ENCODE peak calls at places on chromosome 3, in five cellular contexts. L is AG10803, X is cardiac fibroblast, M is astrocyte of the spinal cord, V is AG09309. I is an unnamed sample.

GRCh38 chr3:52874160-52874701 is 23.1 kb downstream of the STIMATE start:
- DNase-seq in V (no peak), L (no peak), X (no peak), M (no peak), I (no peak)

GRCh38 chr3:127817331-127817821 is 4.9 kb downstream of the MGLL start:
- DNase-seq in L (peak), X (peak), M (peak), V (no peak), I (peak)

GRCh38 chr3:113285741-113286140 is 74.4 kb downstream of the BOC start:
- DNase-seq in M (no peak), L (peak), V (no peak), X (no peak), I (no peak)

GRCh38 chr3:51397389-51397788 is 6.3 kb downstream of the RBM15B start:
- DNase-seq in L (no peak), M (no peak), V (no peak), X (no peak), I (no peak)

GRCh38 chr3:177724020-177724638 is 526.8 kb upstream of the TBL1XR1 start:
- DNase-seq in L (no peak), V (no peak), X (peak), M (no peak), I (peak)

GRCh38 chr3:99789322-99789721 is 28.3 kb upstream of the CMSS1 start:
- DNase-seq in M (peak), L (peak), V (peak), X (peak), I (peak)

GRCh38 chr3:132180337-132180791 is 136.8 kb upstream of the ACP3 start:
- DNase-seq in L (peak), X (peak), M (peak), V (peak), I (no peak)

GRCh38 chr3:52393131-52393807 is 51.6 kb downstream of the SEMA3G start:
- DNase-seq in M (no peak), L (no peak), V (no peak), X (no peak), I (no peak)

GRCh38 chr3:113264249-113264648 is 52.9 kb downstream of the BOC start:
- DNase-seq in V (no peak), X (no peak), L (no peak), M (no peak), I (no peak)

GRCh38 chr3:176584413-176585176 is 612.7 kb downstream of the TBL1XR1 start:
- DNase-seq in L (peak), M (peak), V (peak), X (peak), I (no peak)

GRCh38 chr3:178709047-178709446 is 172.8 kb downstream of the KCNMB2 start:
- DNase-seq in X (no peak), M (peak), L (no peak), V (no peak), I (no peak)

GRCh38 chr3:197380786-197381185 is 82.4 kb upstream of the DLG1 start:
- DNase-seq in M (peak), L (no peak), V (no peak), X (no peak), I (no peak)

GRCh38 chr3:195068045-195068444 is 202.9 kb downstream of the XXYLT1 start:
- DNase-seq in V (no peak), M (peak), L (no peak), X (peak), I (no peak)

GRCh38 chr3:172461530-172462138 is 13.4 kb upstream of the GHSR start:
- DNase-seq in M (peak), V (no peak), L (peak), X (peak), I (no peak)

GRCh38 chr3:31610700-31611275 is 78.1 kb downstream of the STT3B start:
- DNase-seq in M (peak), L (peak), X (peak), V (peak), I (no peak)

GRCh38 chr3:184911570-184911969 is 99.6 kb downstream of the VPS8 start:
- DNase-seq in V (no peak), X (no peak), M (no peak), L (no peak), I (no peak)

GRCh38 chr3:133568294-133569014 is 5.0 kb upstream of the CDV3 start:
- DNase-seq in X (peak), L (peak), M (peak), V (peak), I (peak)

GRCh38 chr3:148077951-148078350 is 619.8 kb upstream of the AGTR1 start:
- DNase-seq in X (no peak), L (no peak), M (no peak), V (no peak), I (no peak)

GRCh38 chr3:70811880-70812279 is 499.4 kb upstream of the MDFIC2 start:
- DNase-seq in X (peak), M (peak), V (peak), L (peak), I (no peak)

GRCh38 chr3:153252963-153253362 is 90.9 kb downstream of the RAP2B start:
- DNase-seq in L (no peak), X (peak), V (no peak), M (peak), I (no peak)

GRCh38 chr3:185270956-185271332 is 17.1 kb upstream of the EHHADH start:
- DNase-seq in L (no peak), V (no peak), X (no peak), M (no peak), I (no peak)

GRCh38 chr3:144270100-144270499 is 298.5 kb downstream of the DIPK2A start:
- DNase-seq in X (no peak), V (no peak), L (no peak), M (no peak), I (no peak)

GRCh38 chr3:127677541-127678314 is 5.0 kb downstream of the ABTB1 start:
- DNase-seq in M (no peak), X (no peak), V (no peak), L (no peak), I (no peak)

GRCh38 chr3:138834359-138835176 is at the start of gene PIK3CB:
- DNase-seq in L (peak), M (peak), V (no peak), X (peak), I (peak)

GRCh38 chr3:57820479-57820878 is 64.4 kb downstream of the SLMAP start:
- DNase-seq in M (no peak), L (no peak), X (no peak), V (no peak), I (no peak)

GRCh38 chr3:59566481-59566975 is 516.7 kb upstream of the CFAP20DC start:
- DNase-seq in X (no peak), M (no peak), L (no peak), V (no peak), I (no peak)

DNA sequence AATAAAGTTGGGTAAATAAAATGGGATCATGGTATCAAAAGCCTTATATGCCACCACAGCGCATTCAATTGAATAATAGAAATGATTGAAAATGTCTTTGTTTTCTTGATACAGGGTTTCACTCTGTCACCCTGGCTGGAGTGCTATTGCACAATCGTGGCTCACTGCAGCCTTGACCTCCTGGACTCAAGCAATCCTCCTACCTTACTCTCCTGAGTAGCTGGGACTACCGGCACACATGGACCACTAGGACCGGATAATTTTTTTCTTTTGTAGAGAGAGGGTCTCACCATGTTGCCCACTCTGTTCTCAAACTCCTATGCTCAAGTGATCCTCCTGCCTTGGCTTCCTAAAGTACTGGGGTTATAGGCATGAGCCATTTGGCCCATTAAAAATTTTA is 33.8 kb upstream of the BBX start:
- DNase-seq in M (no peak), X (peak), L (no peak), V (no peak), I (no peak)
- H3K4me3 ChIP-seq in M (no peak), X (no peak), L (no peak), V (no peak), I (no peak)

GRCh38 chr3:141686477-141687280 is 51.4 kb upstream of the RNF7 start:
- DNase-seq in M (peak), X (peak), V (peak), L (peak), I (peak)
- H3K4me3 ChIP-seq in M (peak), X (peak), V (peak), L (peak), I (peak)

DNA sequence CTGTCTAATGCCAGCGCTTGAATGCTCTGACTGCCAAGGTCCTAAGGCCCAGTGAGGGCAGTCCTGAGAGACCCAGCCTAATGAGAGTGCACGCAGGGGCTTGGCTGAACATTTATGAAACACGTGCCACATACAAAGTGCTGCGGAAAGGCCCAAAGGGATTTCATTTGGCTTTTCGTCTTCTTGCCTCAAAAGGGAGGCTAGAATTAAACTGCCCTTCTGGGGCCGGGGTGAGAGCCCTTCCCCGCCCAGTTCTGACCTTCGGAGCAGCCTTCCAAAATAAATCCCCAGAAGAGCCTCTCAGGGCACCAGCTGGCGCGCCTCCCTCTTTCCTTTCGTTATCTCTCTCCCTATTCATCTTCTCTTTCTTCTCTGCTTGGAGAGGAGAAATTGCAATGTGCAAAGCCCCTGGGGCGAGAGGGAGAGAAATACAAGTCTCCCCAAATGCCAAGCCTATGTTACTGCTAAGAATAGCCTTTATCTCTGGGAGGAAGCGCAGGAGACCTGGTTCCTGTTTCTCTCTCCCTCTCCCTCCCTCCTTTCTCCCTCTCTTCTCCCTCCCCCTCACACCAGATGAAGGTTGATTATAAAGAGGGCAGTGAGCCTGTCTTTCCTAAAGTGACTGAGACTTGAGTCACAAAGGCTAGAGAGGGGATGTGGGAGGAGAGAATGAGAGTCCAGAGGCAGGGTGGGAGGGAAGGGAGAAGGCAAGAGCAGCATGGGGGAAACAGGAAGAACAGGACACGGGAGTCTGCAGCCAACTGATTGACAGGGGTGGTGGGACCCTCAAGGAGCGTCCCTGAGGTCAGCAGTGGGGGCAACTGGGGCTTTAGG is 36.7 kb upstream of the NDUFB4 start:
- DNase-seq in X (peak), M (peak), V (peak), L (peak), I (peak)
- H3K4me3 ChIP-seq in X (peak), M (peak), V (peak), L (peak), I (peak)

DNA sequence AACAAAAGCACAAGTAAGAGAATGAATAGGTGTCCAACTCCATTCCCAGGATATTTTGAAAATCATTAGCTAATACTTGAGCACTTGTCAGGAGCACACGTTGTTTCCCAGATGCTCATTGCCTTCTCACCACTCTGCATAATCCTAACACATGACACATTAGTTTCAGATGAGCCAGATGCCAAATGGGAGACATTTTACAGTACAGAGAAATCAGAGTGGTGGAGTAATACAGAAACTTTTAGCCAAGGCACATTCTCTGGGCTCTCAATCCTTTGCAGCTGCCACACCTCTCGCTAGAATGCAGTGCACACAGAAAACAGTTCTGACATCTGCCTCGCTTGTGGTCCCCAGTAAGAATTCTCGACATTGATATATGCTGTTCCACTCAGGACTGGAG is 76.6 kb downstream of the P3H2 start:
- DNase-seq in V (no peak), M (peak), X (peak), L (peak), I (no peak)
- H3K4me3 ChIP-seq in V (no peak), M (no peak), X (no peak), L (no peak), I (no peak)

I was measured in MG63.